ENCODE peak calls at places on chromosomes 11 and 22, in four cellular contexts. A is GM23338, N is uterus, E is foreskin keratinocyte. H is an unnamed sample.
A peak's percentile ranks its signal among the peaks of the same experiment; 100 is the strongest.

GRCh38 chr22:24153959-24154358 is 27.3 kb upstream of the SUSD2 start:
- DNase-seq in A (no peak), N (no peak), E (no peak), H (no peak)

GRCh38 chr11:75055511-75055910 is 41.2 kb downstream of the OR2AT4 start:
- DNase-seq in A (no peak), N (no peak), E (no peak), H (no peak)

GRCh38 chr11:27783701-27784355 is 83.6 kb upstream of the BDNF start:
- DNase-seq in A (no peak), N (no peak), E (no peak), H (no peak)

GRCh38 chr11:119101367-119101758 is 290 bp downstream of the DPAGT1 start:
- DNase-seq in A (peak; percentile 76), N (no peak), E (no peak), H (no peak)

GRCh38 chr11:47467372-47467771 is 18.4 kb upstream of the RAPSN start:
- DNase-seq in A (no peak), N (no peak), E (no peak), H (no peak)

GRCh38 chr11:2267306-2267861 is 3.0 kb downstream of the ASCL2 start:
- DNase-seq in A (no peak), N (peak; percentile 11), E (no peak), H (no peak)

GRCh38 chr11:130980463-130980862 is 64.2 kb upstream of the SNX19 start:
- DNase-seq in A (no peak), N (no peak), E (no peak), H (no peak)

GRCh38 chr22:41925783-41926460 is 684 bp downstream of the TNFRSF13C start:
- DNase-seq in A (peak; percentile 89), N (no peak), E (no peak), H (no peak)

GRCh38 chr11:22234743-22235142 is 41.9 kb downstream of the ANO5 start:
- DNase-seq in A (peak; percentile 76), N (no peak), E (no peak), H (no peak)

GRCh38 chr22:43411040-43411919 is 534 bp upstream of the MPPED1 start:
- DNase-seq in A (peak; percentile 32), N (no peak), E (no peak), H (no peak)

GRCh38 chr11:65262381-65262680 is 569 bp downstream of the POLA2 start:
- DNase-seq in A (no peak), N (no peak), E (no peak), H (no peak)

GRCh38 chr11:78192911-78193341 is 4.2 kb downstream of the USP35 start:
- DNase-seq in A (no peak), N (no peak), E (no peak), H (no peak)

GRCh38 chr11:134032501-134033091 is 36.3 kb upstream of the JAM3 start:
- DNase-seq in A (no peak), N (no peak), E (no peak), H (no peak)

GRCh38 chr11:129055196-129055595 is 112.5 kb upstream of the TP53AIP1 start:
- DNase-seq in A (no peak), N (no peak), E (no peak), H (no peak)
- H3K27ac ChIP-seq in A (no peak overlapping the region), N (no peak overlapping the region), E (no peak overlapping the region), H (no peak overlapping the region)

GRCh38 chr11:121478895-121479281 is 26.1 kb upstream of the SORL1-AS1 start:
- DNase-seq in A (no peak), N (no peak), E (no peak), H (no peak)
- H3K27ac ChIP-seq in A (peak overlapping the region; percentile 85), N (no peak overlapping the region), E (no peak overlapping the region), H (no peak overlapping the region)

DNA sequence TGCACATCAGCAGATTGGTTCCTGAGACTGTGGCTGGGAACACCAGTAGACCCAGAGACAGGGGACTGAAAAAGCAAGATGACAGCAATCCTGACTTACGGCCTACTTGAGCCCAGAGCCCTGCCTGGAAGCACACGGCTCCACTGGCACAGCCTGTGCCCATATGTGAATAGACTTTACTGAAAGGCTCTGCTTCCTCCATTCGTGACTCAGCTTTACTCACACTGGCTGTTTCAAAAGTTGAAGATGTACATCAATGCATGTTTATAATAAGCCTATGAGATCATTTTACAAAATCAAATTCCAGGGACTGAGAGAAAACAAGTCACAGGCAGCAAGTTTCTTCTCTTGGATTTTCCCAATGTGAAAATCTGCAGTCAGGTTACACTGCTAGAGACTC is 134.7 kb upstream of the TEAD1 start:
- DNase-seq in A (no peak), N (no peak), E (peak; percentile 92), H (peak; percentile 46)
- H3K27ac ChIP-seq in A (no peak overlapping the region), N (peak overlapping the region; percentile 54), E (peak overlapping the region; percentile 70), H (peak overlapping the region; percentile 73)

GRCh38 chr11:69073445-69073844 is 24.7 kb downstream of the TPCN2 start:
- DNase-seq in A (no peak), N (no peak), E (no peak), H (no peak)

GRCh38 chr11:69076129-69076791 is 27.5 kb downstream of the TPCN2 start:
- DNase-seq in A (no peak), N (no peak), E (no peak), H (no peak)

GRCh38 chr11:69075421-69076128 is 26.8 kb downstream of the TPCN2 start:
- DNase-seq in A (no peak), N (peak; percentile 95), E (peak; percentile 63), H (peak; percentile 34)

GRCh38 chr11:69074375-69074774 is 25.6 kb downstream of the TPCN2 start:
- DNase-seq in A (no peak), N (no peak), E (no peak), H (no peak)

DNA sequence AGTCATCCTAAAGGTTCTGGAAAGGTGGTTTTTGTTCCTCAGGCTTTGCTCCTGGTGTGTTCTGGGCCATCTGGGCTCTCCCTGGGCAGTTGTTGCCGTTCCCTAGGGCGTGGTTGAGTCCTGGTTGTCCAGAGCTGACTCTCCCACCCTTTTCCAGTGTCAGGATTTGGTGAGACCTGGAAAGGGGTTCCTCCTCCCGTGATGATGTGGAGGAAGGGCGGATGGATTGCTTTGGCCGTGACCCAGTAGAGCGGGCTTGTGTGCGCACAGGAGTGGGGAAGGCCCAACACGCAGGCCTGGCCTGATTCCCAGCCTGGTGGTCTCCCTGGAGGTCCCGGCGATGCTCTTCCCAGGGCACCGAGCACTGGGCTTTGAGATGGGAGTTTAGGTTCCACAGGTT is 26.1 kb downstream of the TPCN2 start:
- DNase-seq in A (no peak), N (peak; percentile 57), E (no peak), H (no peak)
- H3K27ac ChIP-seq in A (no peak overlapping the region), N (peak overlapping the region; percentile 95), E (no peak overlapping the region), H (no peak overlapping the region)

GRCh38 chr11:45820211-45820857 is 15.4 kb downstream of the SLC35C1 start:
- DNase-seq in A (no peak), N (no peak), E (no peak), H (no peak)
- H3K27ac ChIP-seq in A (no peak overlapping the region), N (no peak overlapping the region), E (no peak overlapping the region), H (no peak overlapping the region)

GRCh38 chr22:37996515-37997246 is 12.3 kb upstream of the SOX10 start:
- DNase-seq in A (no peak), N (no peak), E (no peak), H (no peak)
- H3K27ac ChIP-seq in A (no peak overlapping the region), N (no peak overlapping the region), E (no peak overlapping the region), H (no peak overlapping the region)

GRCh38 chr11:770642-771616 is 6.4 kb downstream of the GATD1 start:
- DNase-seq in A (no peak), N (no peak), E (no peak), H (no peak)

GRCh38 chr11:772429-773390 is 4.6 kb downstream of the GATD1 start:
- DNase-seq in A (no peak), N (peak; percentile 26), E (no peak), H (no peak)

GRCh38 chr11:769887-770641 is 7.2 kb downstream of the GATD1 start:
- DNase-seq in A (no peak), N (no peak), E (no peak), H (no peak)

GRCh38 chr11:773425-773824 is 3.9 kb downstream of the GATD1 start:
- DNase-seq in A (no peak), N (no peak), E (no peak), H (no peak)

GRCh38 chr11:771617-772204 is 5.6 kb downstream of the GATD1 start:
- DNase-seq in A (no peak), N (no peak), E (no peak), H (no peak)
- H3K27ac ChIP-seq in A (no peak overlapping the region), N (no peak overlapping the region), E (no peak overlapping the region), H (no peak overlapping the region)

GRCh38 chr11:61917357-61918109 is at the start of gene RAB3IL1:
- DNase-seq in A (peak; percentile 81), N (peak; percentile 78), E (no peak), H (no peak)
- H3K27ac ChIP-seq in A (no peak within 1 kb of the TSS), N (peak within 1 kb of the TSS; percentile 94), E (no peak within 1 kb of the TSS), H (no peak within 1 kb of the TSS)

GRCh38 chr11:73333626-73334199 is 25.6 kb downstream of the ARHGEF17 start:
- DNase-seq in A (no peak), N (no peak), E (no peak), H (no peak)
- H3K27ac ChIP-seq in A (no peak overlapping the region), N (peak overlapping the region; percentile 82), E (no peak overlapping the region), H (no peak overlapping the region)

H was measured in epithelial cell of prostate.